ENCODE peak calls at places on chromosomes 6 and 20, in seven cellular contexts. I is suprapubic skin, Q is ovary, M is stomach, U is right lobe of liver, W is lower leg skin, O is Peyer's patch. A is an unnamed sample.

GRCh38 chr6:4253604-4254211 is 118.3 kb upstream of the ECI2 start:
- DNase-seq in I (no peak), Q (no peak), M (peak), U (no peak), W (no peak), O (no peak), A (peak)

GRCh38 chr6:137970368-137970767 is 103.3 kb downstream of the TNFAIP3 start:
- DNase-seq in I (no peak), Q (no peak), M (no peak), U (no peak), W (no peak), O (no peak), A (no peak)

GRCh38 chr6:157265630-157266029 is 57.7 kb downstream of the TMEM242 start:
- DNase-seq in I (no peak), Q (no peak), M (no peak), U (no peak), W (peak), O (peak), A (no peak)

GRCh38 chr20:19934792-19935491 is 82.2 kb upstream of the NAA20 start:
- DNase-seq in I (peak), Q (no peak), M (peak), U (no peak), W (peak), O (peak), A (no peak)

GRCh38 chr20:49029203-49029602 is 16.9 kb upstream of the CSE1L start:
- DNase-seq in I (no peak), Q (no peak), M (no peak), U (no peak), W (no peak), O (no peak), A (no peak)

GRCh38 chr6:33787336-33787953 is 1.5 kb downstream of the LEMD2 start:
- DNase-seq in I (no peak), Q (no peak), M (no peak), U (no peak), W (no peak), O (no peak), A (no peak)

GRCh38 chr6:7770111-7770510 is 44.2 kb downstream of the BMP6 start:
- DNase-seq in I (no peak), Q (no peak), M (no peak), U (no peak), W (no peak), O (no peak), A (no peak)

GRCh38 chr20:62805711-62806382 is 1.2 kb downstream of the OGFR start:
- DNase-seq in I (no peak), Q (peak), M (no peak), U (peak), W (no peak), O (peak), A (no peak)

GRCh38 chr20:2768632-2769015 is 31.8 kb downstream of the CPXM1 start:
- DNase-seq in I (no peak), Q (no peak), M (no peak), U (no peak), W (no peak), O (no peak), A (no peak)

GRCh38 chr6:33621396-33622388 is 570 bp downstream of the ITPR3 start:
- DNase-seq in I (peak), Q (peak), M (peak), U (no peak), W (peak), O (peak), A (no peak)

GRCh38 chr20:46357030-46357514 is 48.8 kb upstream of the CDH22 start:
- DNase-seq in I (no peak), Q (peak), M (peak), U (peak), W (no peak), O (no peak), A (no peak)

GRCh38 chr20:16491277-16491912 is 81.9 kb downstream of the KIF16B start:
- DNase-seq in I (no peak), Q (no peak), M (no peak), U (no peak), W (no peak), O (peak), A (no peak)

GRCh38 chr20:10352934-10353866 is 80.8 kb downstream of the MKKS start:
- DNase-seq in I (no peak), Q (no peak), M (no peak), U (no peak), W (no peak), O (no peak), A (no peak)

GRCh38 chr6:101668496-101668895 is 275.0 kb downstream of the GRIK2 start:
- DNase-seq in I (no peak), Q (no peak), M (no peak), U (no peak), W (no peak), O (no peak), A (no peak)

GRCh38 chr20:63056236-63057132 is 49.7 kb upstream of the BHLHE23 start:
- DNase-seq in I (peak), Q (no peak), M (peak), U (peak), W (peak), O (peak), A (peak)

GRCh38 chr20:14951707-14952106 is 614.3 kb upstream of the FLRT3 start:
- DNase-seq in I (no peak), Q (no peak), M (no peak), U (no peak), W (no peak), O (no peak), A (no peak)

GRCh38 chr6:158756126-158756525 is 63.0 kb downstream of the EZR start:
- DNase-seq in I (no peak), Q (no peak), M (peak), U (no peak), W (no peak), O (no peak), A (no peak)

GRCh38 chr20:50585678-50586077 is 75.5 kb downstream of the PTPN1 start:
- DNase-seq in I (no peak), Q (no peak), M (no peak), U (no peak), W (no peak), O (no peak), A (no peak)

GRCh38 chr6:52568320-52568719 is 8.5 kb downstream of the TRAM2 start:
- DNase-seq in I (no peak), Q (no peak), M (no peak), U (no peak), W (no peak), O (no peak), A (no peak)

GRCh38 chr6:14665827-14666724 is 548.5 kb downstream of the CD83 start:
- DNase-seq in I (peak), Q (no peak), M (no peak), U (no peak), W (no peak), O (peak), A (peak)

GRCh38 chr20:4230185-4230584 is 214.8 kb upstream of the RNF24 start:
- DNase-seq in I (no peak), Q (no peak), M (no peak), U (no peak), W (no peak), O (no peak), A (no peak)

GRCh38 chr6:96458771-96459170 is 62.8 kb upstream of the UFL1 start:
- DNase-seq in I (no peak), Q (no peak), M (no peak), U (no peak), W (no peak), O (no peak), A (no peak)

GRCh38 chr20:62944184-62944583 is 6.2 kb downstream of the GID8 start:
- DNase-seq in I (no peak), Q (peak), M (no peak), U (no peak), W (no peak), O (no peak), A (no peak)

GRCh38 chr6:129203190-129203900 is 320.4 kb downstream of the LAMA2 start:
- DNase-seq in I (no peak), Q (no peak), M (no peak), U (no peak), W (no peak), O (no peak), A (no peak)

GRCh38 chr6:136526937-136527336 is 23.3 kb downstream of the MAP7 start:
- DNase-seq in I (no peak), Q (no peak), M (no peak), U (no peak), W (no peak), O (no peak), A (no peak)

GRCh38 chr20:50788045-50788867 is 6.6 kb upstream of the BCAS4 start:
- DNase-seq in I (no peak), Q (peak), M (no peak), U (no peak), W (no peak), O (no peak), A (peak)

GRCh38 chr6:137866200-137866913 is 702 bp upstream of the TNFAIP3 start:
- DNase-seq in I (peak), Q (peak), M (no peak), U (peak), W (peak), O (no peak), A (peak)

GRCh38 chr6:136108591-136108990 is 141.5 kb downstream of the MTFR2 start:
- DNase-seq in I (no peak), Q (no peak), M (no peak), U (no peak), W (no peak), O (no peak), A (no peak)

GRCh38 chr6:49557177-49557576 is 6.7 kb downstream of the C6orf141 start:
- DNase-seq in I (no peak), Q (no peak), M (no peak), U (no peak), W (no peak), O (no peak), A (no peak)

GRCh38 chr6:17389274-17389847 is 4.0 kb upstream of the CAP2 start:
- DNase-seq in I (no peak), Q (no peak), M (no peak), U (no peak), W (no peak), O (no peak), A (no peak)

GRCh38 chr6:66522864-66523263 is 815.8 kb upstream of the EYS start:
- DNase-seq in I (no peak), Q (no peak), M (no peak), U (no peak), W (no peak), O (no peak), A (no peak)

GRCh38 chr6:11439908-11440307 is 97.6 kb upstream of the TMEM170B start:
- DNase-seq in I (no peak), Q (no peak), M (no peak), U (no peak), W (no peak), O (no peak), A (no peak)

GRCh38 chr6:17851720-17852161 is 135.7 kb downstream of the KIF13A start:
- DNase-seq in I (no peak), Q (no peak), M (no peak), U (no peak), W (no peak), O (no peak), A (no peak)

GRCh38 chr6:44061375-44062104 is 65.7 kb downstream of the MRPL14 start:
- DNase-seq in I (no peak), Q (no peak), M (no peak), U (no peak), W (no peak), O (no peak), A (no peak)

GRCh38 chr6:41936073-41936837 is 5.4 kb downstream of the CCND3 start:
- DNase-seq in I (peak), Q (no peak), M (peak), U (peak), W (peak), O (peak), A (peak)

GRCh38 chr6:41935685-41936072 is 5.9 kb downstream of the CCND3 start:
- DNase-seq in I (no peak), Q (no peak), M (no peak), U (no peak), W (no peak), O (no peak), A (no peak)

GRCh38 chr6:41932378-41932777 is 9.2 kb downstream of the CCND3 start:
- DNase-seq in I (no peak), Q (no peak), M (no peak), U (no peak), W (no peak), O (no peak), A (no peak)

GRCh38 chr6:41935190-41935569 is 6.4 kb downstream of the CCND3 start:
- DNase-seq in I (no peak), Q (no peak), M (no peak), U (no peak), W (no peak), O (no peak), A (no peak)

GRCh38 chr6:41934278-41935189 is 7.1 kb downstream of the CCND3 start:
- DNase-seq in I (no peak), Q (no peak), M (no peak), U (no peak), W (no peak), O (no peak), A (no peak)
- TF ChIP-seq POLR2A in I (no peak), Q (no peak), M (no peak), U (no peak), W (no peak), O (no peak), A (no peak)

DNA sequence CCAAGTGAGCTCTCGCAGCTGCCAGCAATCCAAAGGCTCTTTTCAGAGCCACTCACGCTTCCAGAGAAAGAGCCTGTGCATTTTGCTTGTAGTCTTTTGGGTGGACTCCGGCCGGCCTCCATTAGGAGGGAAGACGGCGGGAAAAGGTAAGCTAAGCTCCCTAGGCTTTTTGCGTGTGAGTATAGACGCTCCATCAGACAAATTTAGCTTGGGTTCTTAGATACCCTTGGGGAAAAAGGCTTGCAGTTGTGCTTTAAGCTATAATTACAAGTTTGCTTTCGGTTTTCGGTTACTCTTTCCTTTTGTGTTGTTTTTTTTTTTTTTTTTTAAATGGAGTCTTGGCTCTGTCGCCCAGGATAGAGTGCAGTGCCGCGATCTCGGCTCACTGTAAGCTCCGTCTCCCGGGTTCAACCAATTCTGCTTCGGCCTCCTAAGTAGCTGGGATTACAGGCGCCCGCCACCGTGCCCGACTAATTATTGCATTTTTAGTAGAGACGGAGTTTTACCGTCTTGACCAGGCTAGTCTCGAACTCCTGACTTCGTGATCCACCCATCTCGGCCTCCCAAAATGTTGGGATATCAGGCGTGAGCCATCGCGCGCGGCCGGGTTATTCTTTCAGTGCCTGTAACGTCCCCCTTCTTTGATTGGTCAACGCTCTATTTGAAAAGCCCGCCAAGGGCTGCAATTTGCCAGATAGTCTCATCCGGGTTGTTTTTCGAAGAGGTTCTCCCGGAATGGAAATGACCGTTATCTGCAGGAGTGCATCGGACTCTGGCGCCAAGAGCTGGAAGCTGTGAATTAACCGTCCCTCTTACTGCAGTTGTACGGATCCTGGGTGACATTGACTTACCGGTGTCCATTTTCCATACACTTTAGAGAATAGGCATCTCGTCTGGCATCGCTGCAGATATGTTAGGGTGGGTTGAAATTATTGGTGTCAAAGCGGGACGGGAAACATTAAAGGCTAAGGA is 18.1 kb downstream of the OR2B2 start:
- DNase-seq in I (peak), Q (peak), M (peak), U (peak), W (peak), O (peak), A (no peak)
- TF ChIP-seq POLR2A in I (no peak), Q (no peak), M (no peak), U (peak), W (no peak), O (no peak), A (peak)

GRCh38 chr20:41133709-41134361 is 3.5 kb upstream of the PLCG1 start:
- DNase-seq in I (peak), Q (no peak), M (no peak), U (no peak), W (no peak), O (no peak), A (no peak)
- TF ChIP-seq POLR2A in I (no peak), Q (no peak), M (no peak), U (no peak), W (no peak), O (no peak), A (no peak)

GRCh38 chr6:56840467-56841371 is 114.2 kb upstream of the BEND6 start:
- DNase-seq in I (no peak), Q (no peak), M (no peak), U (no peak), W (no peak), O (no peak), A (no peak)
- TF ChIP-seq POLR2A in I (no peak), Q (no peak), M (no peak), U (no peak), W (no peak), O (no peak), A (no peak)

A was measured in H54.